ENCODE peak calls at places on chromosomes 12 and 14, in seven cellular contexts. F, K, J, N, I, X and Z are unnamed samples.

GRCh38 chr14:99133563-99134332 is 138.2 kb downstream of the BCL11B start:
- DNase-seq in F (no peak), K (peak; percentile 50), J (peak; percentile 7), N (no peak), I (no peak), X (no peak), Z (peak; percentile 30)

GRCh38 chr14:85604671-85605070 is 74.7 kb downstream of the FLRT2 start:
- DNase-seq in F (no peak), K (no peak), J (no peak), N (no peak), I (no peak), X (no peak), Z (no peak)

GRCh38 chr14:60736494-60736893 is 1.9 kb downstream of the MNAT1 start:
- DNase-seq in F (no peak), K (peak; percentile 64), J (peak; percentile 71), N (peak; percentile 80), I (no peak), X (peak; percentile 44), Z (no peak)

GRCh38 chr12:11661491-11662085 is 12.1 kb downstream of the ETV6 start:
- DNase-seq in F (no peak), K (no peak), J (no peak), N (no peak), I (no peak), X (no peak), Z (no peak)

GRCh38 chr12:45934956-45935355 is 55.4 kb downstream of the SCAF11 start:
- DNase-seq in F (no peak), K (no peak), J (no peak), N (no peak), I (no peak), X (no peak), Z (no peak)

GRCh38 chr12:14618990-14619389 is 51.3 kb upstream of the PLBD1 start:
- DNase-seq in F (peak; percentile 4), K (peak; percentile 51), J (peak; percentile 52), N (peak; percentile 16), I (no peak), X (peak; percentile 29), Z (no peak)

GRCh38 chr12:12745576-12746211 is 28.5 kb downstream of the CDKN1B start:
- DNase-seq in F (no peak), K (peak; percentile 77), J (peak; percentile 95), N (no peak), I (no peak), X (no peak), Z (no peak)

GRCh38 chr12:11577658-11578260 is 71.7 kb upstream of the ETV6 start:
- DNase-seq in F (no peak), K (peak; percentile 21), J (no peak), N (peak; percentile 37), I (no peak), X (no peak), Z (no peak)

GRCh38 chr14:103103461-103104388 is 9.2 kb downstream of the EXOC3L4 start:
- DNase-seq in F (no peak), K (no peak), J (peak; percentile 90), N (peak; percentile 35), I (no peak), X (peak; percentile 45), Z (peak; percentile 68)

GRCh38 chr14:53355581-53356112 is 202.5 kb upstream of the DDHD1 start:
- DNase-seq in F (peak; percentile 45), K (peak; percentile 100), J (no peak), N (peak; percentile 82), I (peak; percentile 83), X (peak; percentile 73), Z (peak; percentile 88)

GRCh38 chr12:10179871-10180270 is 1.0 kb downstream of the TMEM52B start:
- DNase-seq in F (no peak), K (peak; percentile 40), J (peak; percentile 91), N (peak; percentile 55), I (no peak), X (peak; percentile 70), Z (no peak)

DNA sequence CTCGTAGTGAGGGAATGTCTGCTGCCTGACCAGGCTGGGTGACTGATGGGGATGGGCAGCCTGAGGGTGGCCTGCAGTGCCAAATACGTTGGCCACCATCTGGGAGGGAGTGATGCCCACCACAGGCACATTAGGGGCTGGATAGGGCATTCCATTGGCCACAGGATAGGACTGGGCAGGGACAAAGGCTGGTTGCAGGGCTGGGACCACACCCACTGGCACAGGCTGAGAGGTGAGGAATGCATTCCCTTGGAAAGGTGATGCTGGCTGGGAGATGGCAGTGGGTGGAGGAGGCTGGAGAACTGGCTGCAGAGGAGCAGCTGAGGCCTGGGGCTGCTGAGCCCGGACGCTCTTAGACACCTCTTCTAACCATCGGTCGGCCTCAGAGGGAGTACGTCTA is 39.5 kb downstream of the PAPLN start:
- DNase-seq in F (no peak), K (no peak), J (no peak), N (no peak), I (no peak), X (no peak), Z (no peak)
- H3K18ac ChIP-seq in F (peak overlapping the region; percentile 21), K (no peak overlapping the region), J (no peak overlapping the region), N (no peak overlapping the region), I (no peak overlapping the region), X (no peak overlapping the region), Z (no peak overlapping the region)

GRCh38 chr14:34501004-34501580 is 38.4 kb downstream of the EAPP start:
- DNase-seq in F (no peak), K (no peak), J (no peak), N (no peak), I (no peak), X (no peak), Z (no peak)

GRCh38 chr14:34501997-34502396 is 37.5 kb downstream of the EAPP start:
- DNase-seq in F (no peak), K (no peak), J (no peak), N (peak; percentile 48), I (no peak), X (no peak), Z (no peak)

GRCh38 chr14:34496007-34496678 is 34.1 kb upstream of the SPTSSA start:
- DNase-seq in F (no peak), K (no peak), J (no peak), N (no peak), I (no peak), X (no peak), Z (no peak)

GRCh38 chr14:34496679-34497513 is 34.9 kb upstream of the SPTSSA start:
- DNase-seq in F (peak; percentile 37), K (peak; percentile 97), J (peak; percentile 97), N (peak; percentile 100), I (peak; percentile 56), X (peak; percentile 99), Z (peak; percentile 86)

GRCh38 chr14:34498684-34499412 is 36.8 kb upstream of the SPTSSA start:
- DNase-seq in F (no peak), K (peak; percentile 38), J (peak; percentile 56), N (peak; percentile 22), I (no peak), X (peak; percentile 48), Z (peak; percentile 34)
- H3K9ac ChIP-seq in F (no peak overlapping the region), K (no peak overlapping the region), J (no peak overlapping the region), N (no peak overlapping the region), I (no peak overlapping the region), X (no peak overlapping the region), Z (no peak overlapping the region)

GRCh38 chr12:102326987-102327386 is 129.4 kb upstream of the PMCH start:
- DNase-seq in F (no peak), K (peak; percentile 13), J (no peak), N (peak; percentile 7), I (no peak), X (no peak), Z (no peak)

GRCh38 chr12:102334765-102335164 is 137.1 kb upstream of the PMCH start:
- DNase-seq in F (no peak), K (no peak), J (peak; percentile 48), N (no peak), I (no peak), X (no peak), Z (no peak)

GRCh38 chr12:102331419-102331818 is 133.8 kb upstream of the PMCH start:
- DNase-seq in F (no peak), K (no peak), J (no peak), N (no peak), I (no peak), X (no peak), Z (no peak)

GRCh38 chr12:102329883-102330282 is 132.2 kb upstream of the PMCH start:
- DNase-seq in F (no peak), K (no peak), J (no peak), N (no peak), I (no peak), X (no peak), Z (no peak)
- H3K4ac ChIP-seq in F (no peak overlapping the region), K (no peak overlapping the region), J (no peak overlapping the region), N (no peak overlapping the region), I (no peak overlapping the region), X (no peak overlapping the region), Z (no peak overlapping the region)

DNA sequence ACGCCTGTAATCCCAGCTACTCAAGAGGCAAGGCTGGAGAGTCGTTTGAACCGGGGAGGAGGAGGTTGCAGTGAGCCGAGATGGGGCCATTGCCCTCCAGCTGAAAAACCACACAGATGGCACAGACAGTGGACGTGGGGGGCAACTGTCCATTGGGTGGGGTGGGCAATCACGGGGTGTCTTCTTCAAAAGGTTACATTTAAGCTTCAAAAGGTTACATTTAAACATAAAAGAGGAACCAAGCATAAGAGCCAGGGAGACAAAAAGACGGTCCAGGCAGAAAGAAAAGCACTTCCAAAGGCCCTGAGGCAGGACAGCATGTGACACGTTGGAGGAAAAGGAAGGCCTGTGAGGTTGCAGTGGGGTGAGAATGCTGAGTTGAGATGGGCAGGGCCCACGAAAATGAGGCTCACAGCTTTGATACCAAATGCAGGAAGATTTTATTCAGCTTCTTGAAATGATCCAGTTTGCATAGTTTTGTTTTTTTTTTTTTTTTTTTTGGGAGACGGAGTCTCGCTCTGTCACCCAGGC is 10.7 kb downstream of the SCARB1 start:
- DNase-seq in F (no peak), K (no peak), J (no peak), N (no peak), I (no peak), X (no peak), Z (no peak)
- H3K18ac ChIP-seq in F (no peak overlapping the region), K (no peak overlapping the region), J (peak overlapping the region; percentile 27), N (no peak overlapping the region), I (no peak overlapping the region), X (peak overlapping the region; percentile 48), Z (no peak overlapping the region)

DNA sequence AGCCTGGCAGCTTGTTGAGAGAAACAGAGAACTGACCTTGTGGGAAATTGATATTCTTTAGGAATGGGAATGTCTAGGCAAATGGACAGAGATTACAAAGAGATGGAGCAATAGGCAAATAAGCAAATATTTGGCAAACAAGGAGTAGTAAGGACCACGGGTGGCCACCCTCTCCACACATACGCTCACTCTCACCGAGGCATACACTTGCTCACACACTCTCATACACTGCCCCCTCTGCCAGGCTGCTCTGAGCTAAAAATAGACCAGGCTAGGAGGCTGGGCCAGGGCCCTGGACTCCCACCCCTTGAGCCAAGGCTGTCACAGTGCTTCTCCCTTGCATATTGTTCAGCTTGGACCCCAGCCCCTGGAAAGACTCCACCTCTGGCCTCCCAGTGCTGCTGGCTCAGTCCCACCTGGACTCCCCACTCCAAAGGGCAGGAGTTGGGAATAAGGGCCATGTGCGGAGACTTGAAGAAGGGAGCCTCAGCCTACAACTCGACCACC is 1.1 kb downstream of the PPP1R1A start:
- DNase-seq in F (no peak), K (no peak), J (no peak), N (no peak), I (no peak), X (no peak), Z (no peak)
- H3K9ac ChIP-seq in F (peak overlapping the region; percentile 45), K (no peak overlapping the region), J (no peak overlapping the region), N (no peak overlapping the region), I (no peak overlapping the region), X (no peak overlapping the region), Z (no peak overlapping the region)

GRCh38 chr12:117498256-117498655 is 136.8 kb upstream of the NOS1 start:
- DNase-seq in F (no peak), K (no peak), J (no peak), N (no peak), I (no peak), X (no peak), Z (no peak)
- H3K4ac ChIP-seq in F (no peak overlapping the region), K (no peak overlapping the region), J (no peak overlapping the region), N (no peak overlapping the region), I (peak overlapping the region; percentile 19), X (no peak overlapping the region), Z (no peak overlapping the region)

GRCh38 chr12:83802011-83802410 is 1110.6 kb downstream of the SLC6A15 start:
- DNase-seq in F (no peak), K (no peak), J (no peak), N (no peak), I (no peak), X (no peak), Z (no peak)
- H3K18ac ChIP-seq in F (no peak overlapping the region), K (no peak overlapping the region), J (no peak overlapping the region), N (no peak overlapping the region), I (no peak overlapping the region), X (no peak overlapping the region), Z (no peak overlapping the region)